ENCODE peak calls at places on chromosome 16, in four cellular contexts. Z is NCI-H1092 treated with DMSO at 0.1 percent for 48 hours; K is naive thymus-derived CD8-positive, alpha-beta T cell; G is sciatic nerve. P is an unnamed sample.

GRCh38 chr16:80656731-80657150 is 115.9 kb downstream of the DYNLRB2 start:
- DNase-seq in K (peak), G (no peak), Z (no peak), P (no peak)

GRCh38 chr16:383326-384020 is 1.7 kb upstream of the PGAP6 start:
- DNase-seq in Z (no peak), K (no peak), G (peak), P (no peak)

GRCh38 chr16:87706278-87707000 is 59.3 kb downstream of the KLHDC4 start:
- DNase-seq in Z (peak), K (no peak), G (no peak), P (no peak)

GRCh38 chr16:55324491-55325447 is 766 bp downstream of the IRX6 start:
- DNase-seq in Z (no peak), K (no peak), G (no peak), P (no peak)

GRCh38 chr16:57003439-57004386 is 14.4 kb downstream of the NLRC5 start:
- DNase-seq in K (no peak), G (peak), Z (no peak), P (no peak)

GRCh38 chr16:85696761-85697160 is 8.0 kb upstream of the GINS2 start:
- DNase-seq in K (no peak), G (no peak), Z (no peak), P (no peak)

GRCh38 chr16:27408012-27408601 is 6.1 kb downstream of the IL21R start:
- DNase-seq in Z (no peak), G (no peak), K (no peak), P (peak)

GRCh38 chr16:23020084-23020483 is 129.2 kb downstream of the USP31 start:
- DNase-seq in Z (no peak), K (no peak), G (no peak), P (no peak)

GRCh38 chr16:80208015-80208414 is 332.8 kb upstream of the DYNLRB2 start:
- DNase-seq in Z (no peak), K (no peak), G (no peak), P (no peak)

GRCh38 chr16:9077001-9077809 is 14.2 kb upstream of the HAPSTR1 start:
- DNase-seq in Z (no peak), G (no peak), K (no peak), P (no peak)

GRCh38 chr16:46555981-46556380 is 65.2 kb downstream of the SHCBP1 start:
- DNase-seq in G (no peak), K (no peak), Z (no peak), P (no peak)

GRCh38 chr16:83158320-83158957 is 531.7 kb downstream of the CDH13 start:
- DNase-seq in Z (no peak), K (no peak), G (no peak), P (no peak)

GRCh38 chr16:75130150-75130771 is 13.7 kb upstream of the LDHD start:
- DNase-seq in K (no peak), Z (no peak), G (no peak), P (no peak)

GRCh38 chr16:12901204-12901596 is 198 bp upstream of the SHISA9 start:
- DNase-seq in Z (peak), K (no peak), G (no peak), P (no peak)

GRCh38 chr16:80824623-80825364 is 20.4 kb upstream of the CDYL2 start:
- DNase-seq in G (no peak), Z (peak), K (peak), P (peak)

GRCh38 chr16:27179500-27180072 is 23.7 kb upstream of the KDM8 start:
- DNase-seq in K (peak), G (peak), Z (peak), P (peak)

GRCh38 chr16:20302389-20302788 is 24.9 kb downstream of the GP2 start:
- DNase-seq in K (no peak), Z (no peak), G (no peak), P (no peak)

GRCh38 chr16:15993946-15994665 is 44.7 kb downstream of the ABCC1 start:
- DNase-seq in Z (no peak), K (no peak), G (no peak), P (no peak)

GRCh38 chr16:72210571-72210970 is 38.6 kb upstream of the PMFBP1 start:
- DNase-seq in Z (no peak), G (no peak), K (no peak), P (no peak)

GRCh38 chr16:11143741-11144035 is 112.3 kb downstream of the SOCS1 start:
- DNase-seq in K (no peak), Z (no peak), G (no peak), P (no peak)

GRCh38 chr16:30379165-30379783 is 3.1 kb downstream of the SEPTIN1 start:
- DNase-seq in G (no peak), K (no peak), Z (no peak), P (peak)

GRCh38 chr16:1870365-1871082 is 1.4 kb downstream of the MEIOB start:
- DNase-seq in G (no peak), K (no peak), Z (peak), P (no peak)